ENCODE peak calls at places on chromosome 1, in four cellular contexts. Z, T, E and W are unnamed samples. For H3K4me1, the result is how much of the 10 kb centered on the place peaks cover.

GRCh38 chr1:242530761-242531160 is 6.3 kb upstream of the PLD5 start:
- DNase-seq in Z (peak), T (no peak), E (no peak), W (no peak)

GRCh38 chr1:236129315-236129714 is 13.0 kb upstream of the GPR137B start:
- DNase-seq in Z (no peak), T (no peak), E (no peak), W (no peak)

GRCh38 chr1:211229365-211229759 is 29.8 kb upstream of the RCOR3 start:
- DNase-seq in Z (no peak), T (no peak), E (no peak), W (no peak)

GRCh38 chr1:96559707-96560588 is 161.6 kb upstream of the PTBP2 start:
- DNase-seq in Z (peak), T (no peak), E (no peak), W (no peak)

GRCh38 chr1:211920141-211920572 is 89.6 kb upstream of the LPGAT1 start:
- DNase-seq in Z (peak), T (no peak), E (no peak), W (no peak)

GRCh38 chr1:173297798-173298391 is 90.8 kb upstream of the TNFSF4 start:
- DNase-seq in Z (no peak), T (no peak), E (no peak), W (no peak)

GRCh38 chr1:72623299-72623708 is 341.0 kb upstream of the NEGR1 start:
- DNase-seq in Z (peak), T (peak), E (no peak), W (no peak)

GRCh38 chr1:247056071-247056470 is 22.5 kb downstream of the ZNF670 start:
- DNase-seq in Z (no peak), T (no peak), E (no peak), W (no peak)

GRCh38 chr1:53048960-53049573 is 12.9 kb upstream of the PODN start:
- DNase-seq in Z (no peak), T (no peak), E (no peak), W (no peak)

GRCh38 chr1:53047737-53048344 is 14.2 kb upstream of the PODN start:
- DNase-seq in Z (no peak), T (no peak), E (no peak), W (no peak)

GRCh38 chr1:53049574-53049967 is 12.4 kb upstream of the PODN start:
- DNase-seq in Z (no peak), T (no peak), E (no peak), W (no peak)

GRCh38 chr1:53046930-53047329 is 15.1 kb upstream of the PODN start:
- DNase-seq in Z (no peak), T (no peak), E (no peak), W (no peak)

GRCh38 chr1:53048345-53048737 is 13.7 kb upstream of the PODN start:
- DNase-seq in Z (no peak), T (no peak), E (no peak), W (no peak)
- H3K27ac ChIP-seq in Z (no peak), T (no peak), E (no peak), W (no peak)

DNA sequence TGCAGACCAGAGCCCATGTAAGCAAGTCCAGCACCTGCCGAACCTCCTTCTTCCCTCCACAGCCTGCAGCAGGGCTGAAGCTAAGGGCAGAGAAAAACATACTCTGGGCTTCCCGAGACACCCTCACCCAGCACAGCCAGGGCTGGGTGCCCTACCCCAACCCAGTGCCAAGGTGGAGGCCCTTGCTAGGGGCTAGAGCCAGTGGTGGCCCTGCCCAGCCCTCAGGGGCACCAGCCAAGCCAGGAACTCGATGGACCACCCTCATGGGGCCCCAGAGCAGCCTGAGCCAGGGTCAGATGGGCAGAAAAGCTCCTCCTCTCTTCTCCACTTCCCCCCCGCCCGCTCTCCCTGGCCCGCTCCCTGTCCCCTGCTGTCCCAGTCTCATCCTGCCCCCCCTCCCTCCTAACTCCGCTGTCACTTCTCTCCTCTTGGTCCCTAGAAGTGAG is 15.9 kb downstream of the TNFRSF25 start:
- DNase-seq in Z (no peak), T (no peak), E (no peak), W (no peak)
- H3K4me1 ChIP-seq in Z (under half), T (under half), E (under half), W (under half)

GRCh38 chr1:63859480-63860275 is 85.9 kb downstream of the ROR1 start:
- DNase-seq in Z (no peak), T (no peak), E (no peak), W (no peak)

GRCh38 chr1:63856924-63857323 is 83.1 kb downstream of the ROR1 start:
- DNase-seq in Z (no peak), T (no peak), E (no peak), W (no peak)

GRCh38 chr1:63858153-63858552 is 84.3 kb downstream of the ROR1 start:
- DNase-seq in Z (no peak), T (no peak), E (no peak), W (no peak)

GRCh38 chr1:63855942-63856341 is 82.1 kb downstream of the ROR1 start:
- DNase-seq in Z (no peak), T (no peak), E (no peak), W (no peak)

DNA sequence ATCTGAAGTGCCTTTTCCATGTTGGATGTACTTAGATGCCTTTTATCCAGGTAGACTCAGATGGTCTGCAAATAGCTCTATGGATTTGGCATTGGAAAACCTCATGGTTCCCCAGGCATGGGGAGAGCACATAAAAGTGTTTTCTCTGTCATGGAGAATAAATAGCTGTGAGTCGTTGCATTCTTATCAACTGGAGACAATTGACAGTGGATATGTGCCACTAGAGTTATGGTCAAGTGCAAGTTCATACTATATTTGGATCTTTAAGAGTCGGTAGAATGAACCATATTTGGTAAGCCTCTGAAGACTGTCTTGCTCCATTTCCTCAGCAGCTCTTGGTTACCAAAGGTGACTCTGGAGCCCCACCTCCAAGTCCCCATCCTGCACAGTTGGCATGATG is 83.7 kb downstream of the ROR1 start:
- DNase-seq in Z (no peak), T (no peak), E (no peak), W (no peak)
- H3K4me3 ChIP-seq in Z (no peak), T (no peak), E (no peak), W (no peak)

GRCh38 chr1:17167783-17168479 is 37.0 kb upstream of the PADI1 start:
- DNase-seq in Z (peak), T (no peak), E (no peak), W (no peak)
- H3K27ac ChIP-seq in Z (peak), T (no peak), E (no peak), W (no peak)

GRCh38 chr1:157177701-157178380 is 39.6 kb upstream of the ETV3 start:
- DNase-seq in Z (no peak), T (no peak), E (no peak), W (no peak)

GRCh38 chr1:157176016-157176415 is 37.8 kb upstream of the ETV3 start:
- DNase-seq in Z (no peak), T (no peak), E (no peak), W (no peak)

GRCh38 chr1:157176591-157177121 is 38.5 kb upstream of the ETV3 start:
- DNase-seq in Z (no peak), T (no peak), E (no peak), W (no peak)

GRCh38 chr1:157181258-157181657 is 43.1 kb upstream of the ETV3 start:
- DNase-seq in Z (no peak), T (no peak), E (no peak), W (no peak)

GRCh38 chr1:157178490-157178889 is 40.3 kb upstream of the ETV3 start:
- DNase-seq in Z (no peak), T (no peak), E (no peak), W (no peak)
- H3K4me1 ChIP-seq in Z (under half), T (under half), E (under half), W (under half)

GRCh38 chr1:67534627-67535065 is 104.4 kb upstream of the SERBP1 start:
- DNase-seq in Z (no peak), T (no peak), E (no peak), W (no peak)

GRCh38 chr1:67535474-67535873 is 105.3 kb upstream of the SERBP1 start:
- DNase-seq in Z (peak), T (peak), E (peak), W (no peak)

GRCh38 chr1:67540025-67540732 is 110.0 kb upstream of the SERBP1 start:
- DNase-seq in Z (no peak), T (no peak), E (no peak), W (no peak)

GRCh38 chr1:67536957-67537646 is 106.9 kb upstream of the SERBP1 start:
- DNase-seq in Z (no peak), T (no peak), E (no peak), W (no peak)

GRCh38 chr1:67537647-67538018 is 107.4 kb upstream of the SERBP1 start:
- DNase-seq in Z (no peak), T (no peak), E (no peak), W (no peak)
- H3K4me3 ChIP-seq in Z (no peak), T (no peak), E (no peak), W (no peak)